ENCODE peak calls at places on chromosomes 16 and 17, in seven cellular contexts. One of them, this sample, is unnamed.

GRCh38 chr16:2686912-2687507 is 4.7 kb downstream of the KCTD5 start:
- DNase-seq in stimulated activated CD4-positive, alpha-beta T cell treated with anti-CD3 and anti-CD28 coated beads, Interleukin-2, amount 100 ng/mL, for 48 hours: no peak
- DNase-seq in stromal cell of bone marrow: no peak
- DNase-seq in glomerular endothelial cell: no peak
- DNase-seq in choroid plexus epithelial cell: no peak
- DNase-seq in activated T-cell treated with anti-CD3 and anti-CD28 coated beads, Interleukin-2, amount 50 U/mL, for 72 hours: peak; percentile 33
- DNase-seq in amniotic epithelial cell: no peak
- DNase-seq in this sample: peak; percentile 36

GRCh38 chr17:7702776-7703175 is 2.2 kb upstream of the EFNB3 start:
- DNase-seq in stimulated activated CD4-positive, alpha-beta T cell treated with anti-CD3 and anti-CD28 coated beads, Interleukin-2, amount 100 ng/mL, for 48 hours: no peak
- DNase-seq in stromal cell of bone marrow: no peak
- DNase-seq in glomerular endothelial cell: no peak
- DNase-seq in choroid plexus epithelial cell: no peak
- DNase-seq in activated T-cell treated with anti-CD3 and anti-CD28 coated beads, Interleukin-2, amount 50 U/mL, for 72 hours: no peak
- DNase-seq in amniotic epithelial cell: no peak
- DNase-seq in this sample: no peak

GRCh38 chr17:52237151-52237550 is 78.6 kb upstream of the CA10 start:
- DNase-seq in stimulated activated CD4-positive, alpha-beta T cell treated with anti-CD3 and anti-CD28 coated beads, Interleukin-2, amount 100 ng/mL, for 48 hours: no peak
- DNase-seq in stromal cell of bone marrow: no peak
- DNase-seq in glomerular endothelial cell: no peak
- DNase-seq in choroid plexus epithelial cell: no peak
- DNase-seq in activated T-cell treated with anti-CD3 and anti-CD28 coated beads, Interleukin-2, amount 50 U/mL, for 72 hours: no peak
- DNase-seq in amniotic epithelial cell: no peak
- DNase-seq in this sample: no peak

GRCh38 chr17:78723001-78723796 is 58.9 kb downstream of the CYTH1 start:
- DNase-seq in stimulated activated CD4-positive, alpha-beta T cell treated with anti-CD3 and anti-CD28 coated beads, Interleukin-2, amount 100 ng/mL, for 48 hours: no peak
- DNase-seq in stromal cell of bone marrow: no peak
- DNase-seq in glomerular endothelial cell: no peak
- DNase-seq in choroid plexus epithelial cell: no peak
- DNase-seq in activated T-cell treated with anti-CD3 and anti-CD28 coated beads, Interleukin-2, amount 50 U/mL, for 72 hours: no peak
- DNase-seq in amniotic epithelial cell: peak; percentile 43
- DNase-seq in this sample: peak; percentile 95

GRCh38 chr16:83143788-83144187 is 517.0 kb downstream of the CDH13 start:
- DNase-seq in stimulated activated CD4-positive, alpha-beta T cell treated with anti-CD3 and anti-CD28 coated beads, Interleukin-2, amount 100 ng/mL, for 48 hours: no peak
- DNase-seq in stromal cell of bone marrow: no peak
- DNase-seq in glomerular endothelial cell: no peak
- DNase-seq in choroid plexus epithelial cell: peak; percentile 80
- DNase-seq in activated T-cell treated with anti-CD3 and anti-CD28 coated beads, Interleukin-2, amount 50 U/mL, for 72 hours: no peak
- DNase-seq in amniotic epithelial cell: peak; percentile 21
- DNase-seq in this sample: no peak

GRCh38 chr16:64375386-64375980 is 746.4 kb downstream of the CDH11 start:
- DNase-seq in stimulated activated CD4-positive, alpha-beta T cell treated with anti-CD3 and anti-CD28 coated beads, Interleukin-2, amount 100 ng/mL, for 48 hours: no peak
- DNase-seq in stromal cell of bone marrow: peak; percentile 86
- DNase-seq in glomerular endothelial cell: no peak
- DNase-seq in choroid plexus epithelial cell: no peak
- DNase-seq in activated T-cell treated with anti-CD3 and anti-CD28 coated beads, Interleukin-2, amount 50 U/mL, for 72 hours: no peak
- DNase-seq in amniotic epithelial cell: peak; percentile 68
- DNase-seq in this sample: no peak

GRCh38 chr17:22203208-22203715 is 510.9 kb downstream of the KCNJ18 start:
- DNase-seq in stimulated activated CD4-positive, alpha-beta T cell treated with anti-CD3 and anti-CD28 coated beads, Interleukin-2, amount 100 ng/mL, for 48 hours: no peak
- DNase-seq in stromal cell of bone marrow: no peak
- DNase-seq in glomerular endothelial cell: no peak
- DNase-seq in choroid plexus epithelial cell: no peak
- DNase-seq in activated T-cell treated with anti-CD3 and anti-CD28 coated beads, Interleukin-2, amount 50 U/mL, for 72 hours: no peak
- DNase-seq in amniotic epithelial cell: no peak
- DNase-seq in this sample: no peak

GRCh38 chr17:29018788-29019474 is 13.1 kb upstream of the SEZ6 start:
- DNase-seq in stimulated activated CD4-positive, alpha-beta T cell treated with anti-CD3 and anti-CD28 coated beads, Interleukin-2, amount 100 ng/mL, for 48 hours: no peak
- DNase-seq in stromal cell of bone marrow: no peak
- DNase-seq in glomerular endothelial cell: no peak
- DNase-seq in choroid plexus epithelial cell: no peak
- DNase-seq in activated T-cell treated with anti-CD3 and anti-CD28 coated beads, Interleukin-2, amount 50 U/mL, for 72 hours: no peak
- DNase-seq in amniotic epithelial cell: no peak
- DNase-seq in this sample: no peak